ENCODE peak calls at places on chromosomes 12 and 14, in four cellular contexts. R is body of pancreas, W is adrenal gland, I is GM06990. O is an unnamed sample.

GRCh38 chr12:47812797-47813490 is 6.8 kb downstream of the HDAC7 start:
- DNase-seq in R (peak; percentile 78), W (peak; percentile 91), I (peak; percentile 95), O (peak; percentile 96)

GRCh38 chr14:35299708-35300107 is 7.5 kb downstream of the PSMA6 start:
- DNase-seq in R (no peak), W (no peak), I (no peak), O (no peak)

GRCh38 chr12:49553512-49554088 is 14.3 kb downstream of the MCRS1 start:
- DNase-seq in R (no peak), W (no peak), I (no peak), O (peak; percentile 48)

GRCh38 chr14:37974421-37974820 is 233.3 kb upstream of the SSTR1 start:
- DNase-seq in R (no peak), W (no peak), I (no peak), O (no peak)

GRCh38 chr12:76144253-76144564 is 59.7 kb upstream of the NAP1L1 start:
- DNase-seq in R (peak; percentile 9), W (no peak), I (no peak), O (peak; percentile 52)

GRCh38 chr14:61397607-61398006 is 76.2 kb downstream of the PRKCH start:
- DNase-seq in R (no peak), W (no peak), I (no peak), O (no peak)

GRCh38 chr12:45354399-45354798 is 138.5 kb downstream of the ANO6 start:
- DNase-seq in R (no peak), W (no peak), I (no peak), O (peak; percentile 26)

GRCh38 chr12:38543151-38543550 is 226.6 kb downstream of the ALG10B start:
- DNase-seq in R (no peak), W (no peak), I (no peak), O (peak; percentile 5)

GRCh38 chr12:28191018-28191595 is 851 bp downstream of the CCDC91 start:
- DNase-seq in R (no peak), W (no peak), I (no peak), O (peak; percentile 27)

GRCh38 chr14:61489932-61490331 is 168.6 kb downstream of the PRKCH start:
- DNase-seq in R (peak; percentile 36), W (peak; percentile 69), I (no peak), O (no peak)

GRCh38 chr12:15346488-15346887 is 24.2 kb downstream of the PTPRO start:
- DNase-seq in R (no peak), W (no peak), I (no peak), O (no peak)

GRCh38 chr14:83096092-83096491 is 1562.4 kb upstream of the SEL1L start:
- DNase-seq in R (no peak), W (no peak), I (no peak), O (no peak)

GRCh38 chr12:75550401-75550851 is 39.0 kb upstream of the KRR1 start:
- DNase-seq in R (peak; percentile 37), W (peak; percentile 39), I (no peak), O (no peak)

GRCh38 chr12:131006036-131006735 is 52.5 kb downstream of the ADGRD1 start:
- DNase-seq in R (no peak), W (no peak), I (no peak), O (no peak)

GRCh38 chr12:76345569-76345968 is 2.6 kb downstream of the BBS10 start:
- DNase-seq in R (no peak), W (no peak), I (no peak), O (no peak)

GRCh38 chr14:43341921-43342320 is 1165.2 kb downstream of the FSCB start:
- DNase-seq in R (no peak), W (no peak), I (no peak), O (no peak)

GRCh38 chr14:60197629-60198318 is 32.6 kb upstream of the DHRS7 start:
- DNase-seq in R (no peak), W (no peak), I (no peak), O (no peak)

GRCh38 chr12:5200276-5201087 is 156.8 kb downstream of the KCNA5 start:
- DNase-seq in R (peak; percentile 63), W (peak; percentile 46), I (peak; percentile 18), O (peak; percentile 30)

GRCh38 chr14:75254901-75255300 is 23.7 kb upstream of the FOS start:
- DNase-seq in R (no peak), W (no peak), I (no peak), O (no peak)

GRCh38 chr14:82447586-82447985 is 913.9 kb upstream of the SEL1L start:
- DNase-seq in R (no peak), W (no peak), I (no peak), O (no peak)

GRCh38 chr12:88339966-88340365 is 197.9 kb downstream of the TMTC3 start:
- DNase-seq in R (no peak), W (no peak), I (no peak), O (no peak)

GRCh38 chr14:77965919-77966435 is 166.1 kb downstream of the ADCK1 start:
- DNase-seq in R (peak; percentile 49), W (peak; percentile 36), I (peak; percentile 56), O (peak; percentile 62)

GRCh38 chr14:54374117-54374884 is 22.5 kb upstream of the CDKN3 start:
- DNase-seq in R (no peak), W (no peak), I (no peak), O (no peak)

GRCh38 chr12:6570264-6570887 is 2.3 kb upstream of the NOP2 start:
- DNase-seq in R (peak; percentile 75), W (peak; percentile 57), I (no peak), O (peak; percentile 50)

GRCh38 chr12:55729592-55730446 is 1.0 kb upstream of the CD63 start:
- DNase-seq in R (peak; percentile 85), W (peak; percentile 92), I (peak; percentile 66), O (peak; percentile 80)

GRCh38 chr14:50837271-50837670 is 6.3 kb upstream of the NIN start:
- DNase-seq in R (no peak), W (no peak), I (no peak), O (no peak)

GRCh38 chr12:22631863-22632463 is 7.0 kb downstream of the ETNK1 start:
- DNase-seq in R (no peak), W (no peak), I (no peak), O (no peak)

GRCh38 chr14:78566017-78566858 is 396.1 kb downstream of the NRXN3 start:
- DNase-seq in R (peak; percentile 84), W (peak; percentile 84), I (peak; percentile 36), O (peak; percentile 76)

GRCh38 chr12:62693291-62694040 is 226.8 kb downstream of the MON2 start:
- DNase-seq in R (no peak), W (no peak), I (no peak), O (no peak)

GRCh38 chr14:24259282-24260025 is 3.5 kb downstream of the TGM1 start:
- DNase-seq in R (peak; percentile 53), W (no peak), I (no peak), O (no peak)

GRCh38 chr14:96797943-96798349 is 764 bp downstream of the VRK1 start:
- DNase-seq in R (no peak), W (no peak), I (no peak), O (peak; percentile 57)

GRCh38 chr12:121523741-121524140 is 57.1 kb downstream of the KDM2B start:
- DNase-seq in R (no peak), W (no peak), I (peak; percentile 57), O (peak; percentile 78)

GRCh38 chr12:70719672-70720420 is 82.6 kb upstream of the PTPRB start:
- DNase-seq in R (peak; percentile 33), W (peak; percentile 40), I (no peak), O (peak; percentile 20)

GRCh38 chr14:98714604-98715003 is 557.4 kb downstream of the BCL11B start:
- DNase-seq in R (no peak), W (no peak), I (no peak), O (no peak)

GRCh38 chr12:119729871-119730270 is 61.9 kb downstream of the PRKAB1 start:
- DNase-seq in R (no peak), W (peak; percentile 65), I (no peak), O (no peak)

GRCh38 chr12:13000616-13000934 is 510 bp upstream of the HEBP1 start:
- DNase-seq in R (peak; percentile 53), W (no peak), I (no peak), O (no peak)

GRCh38 chr12:13001725-13002040 is 1.6 kb upstream of the HEBP1 start:
- DNase-seq in R (no peak), W (peak; percentile 39), I (no peak), O (no peak)

GRCh38 chr12:12999959-13000615 is at the start of gene HEBP1:
- DNase-seq in R (peak; percentile 96), W (peak; percentile 97), I (peak; percentile 81), O (peak; percentile 89)

GRCh38 chr12:13002301-13003097 is 2.4 kb upstream of the HEBP1 start:
- DNase-seq in R (no peak), W (no peak), I (no peak), O (no peak)

GRCh38 chr12:13000935-13001724 is 1.1 kb upstream of the HEBP1 start:
- DNase-seq in R (peak; percentile 68), W (peak; percentile 50), I (peak; percentile 18), O (peak; percentile 22)
- TF ChIP-seq CTCF in R (peak; percentile 17), W (peak; percentile 35), I (peak; percentile 20), O (no peak)

GRCh38 chr12:57521475-57522018 is 1.1 kb upstream of the MBD6 start:
- DNase-seq in R (peak; percentile 59), W (peak; percentile 72), I (no peak), O (no peak)
- H3K4me3 ChIP-seq in R (no peak overlapping the region), W (no peak overlapping the region), I (peak overlapping the region; percentile 65), O (peak overlapping the region; percentile 61)

DNA sequence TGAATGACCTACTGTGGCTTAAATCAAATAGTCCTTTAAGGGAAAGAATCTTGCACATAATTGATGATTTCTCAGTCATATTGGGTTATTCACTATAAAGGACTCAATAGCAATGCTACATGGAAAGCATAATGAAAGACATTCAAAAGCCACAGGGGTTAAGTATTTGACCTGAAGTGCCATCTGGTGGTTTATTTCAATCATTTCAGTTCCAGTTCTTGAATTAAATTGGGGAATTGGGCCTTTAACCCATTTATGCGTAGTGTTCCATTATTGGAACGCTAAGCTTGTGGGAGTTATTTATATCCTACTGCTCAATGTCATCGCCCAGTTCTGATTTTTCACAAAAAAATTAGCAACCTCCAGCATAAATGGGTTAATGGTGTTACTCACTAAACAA is 41.3 kb upstream of the C12orf71 start:
- DNase-seq in R (no peak), W (no peak), I (no peak), O (peak; percentile 43)
- TF ChIP-seq CTCF in R (peak; percentile 24), W (peak; percentile 47), I (peak; percentile 10), O (peak; percentile 20)

GRCh38 chr12:57146925-57147640 is at the start of gene LRP1-AS:
- DNase-seq in R (no peak), W (no peak), I (no peak), O (no peak)
- H3K4me3 ChIP-seq in R (no peak within 1 kb of the TSS), W (no peak within 1 kb of the TSS), I (no peak within 1 kb of the TSS), O (no peak within 1 kb of the TSS)

GRCh38 chr14:32453857-32454810 is 125.0 kb downstream of the AKAP6 start:
- DNase-seq in R (no peak), W (no peak), I (no peak), O (no peak)

GRCh38 chr14:32449640-32450039 is 120.5 kb downstream of the AKAP6 start:
- DNase-seq in R (no peak), W (no peak), I (no peak), O (no peak)

GRCh38 chr14:32450919-32451675 is 122.0 kb downstream of the AKAP6 start:
- DNase-seq in R (no peak), W (no peak), I (no peak), O (no peak)
- TF ChIP-seq CTCF in R (no peak), W (no peak), I (no peak), O (no peak)

O was measured in GM12865.